ENCODE peak calls at places on chromosomes 1 and 21, in six cellular contexts. I is CD8-positive, alpha-beta T cell; O is A673; M is thoracic aorta; L is lower lobe of right lung; A is mesendoderm. N is an unnamed sample.

GRCh38 chr1:86687595-86687994 is 16.8 kb upstream of the SH3GLB1 start:
- DNase-seq in I (no peak), O (peak; percentile 12), M (no peak), L (no peak), A (no peak), N (no peak)

GRCh38 chr1:117341123-117341522 is 26.1 kb upstream of the MAN1A2 start:
- DNase-seq in I (no peak), O (no peak), M (no peak), L (no peak), A (peak; percentile 34), N (no peak)

GRCh38 chr1:236149696-236150228 is 7.4 kb downstream of the GPR137B start:
- DNase-seq in I (no peak), O (no peak), M (no peak), L (no peak), A (no peak), N (no peak)

GRCh38 chr1:240242601-240243144 is 151.0 kb downstream of the FMN2 start:
- DNase-seq in I (no peak), O (no peak), M (no peak), L (no peak), A (peak; percentile 20), N (no peak)

GRCh38 chr1:26824735-26825134 is 1.8 kb upstream of the ZDHHC18 start:
- DNase-seq in I (no peak), O (no peak), M (no peak), L (no peak), A (no peak), N (no peak)

GRCh38 chr21:17083084-17083483 is 429.8 kb upstream of the CXADR start:
- DNase-seq in I (no peak), O (no peak), M (no peak), L (no peak), A (peak; percentile 58), N (no peak)

GRCh38 chr1:11294951-11295350 is 22.0 kb downstream of the UBIAD1 start:
- DNase-seq in I (no peak), O (no peak), M (no peak), L (no peak), A (no peak), N (no peak)

GRCh38 chr21:35791541-35792335 is 268.6 kb downstream of the SETD4 start:
- DNase-seq in I (no peak), O (no peak), M (no peak), L (no peak), A (no peak), N (no peak)

GRCh38 chr21:43597052-43597451 is 62.2 kb downstream of the HSF2BP start:
- DNase-seq in I (no peak), O (no peak), M (no peak), L (no peak), A (peak; percentile 36), N (no peak)

GRCh38 chr1:59976194-59977074 is 49.9 kb upstream of the CYP2J2 start:
- DNase-seq in I (peak; percentile 49), O (peak; percentile 76), M (peak; percentile 15), L (peak; percentile 64), A (peak; percentile 60), N (peak; percentile 65)

GRCh38 chr21:44681861-44682579 is at the start of gene KRTAP12-1:
- DNase-seq in I (no peak), O (no peak), M (no peak), L (no peak), A (no peak), N (no peak)

GRCh38 chr1:31760422-31760900 is 3.7 kb downstream of the ADGRB2 start:
- DNase-seq in I (no peak), O (no peak), M (no peak), L (no peak), A (peak; percentile 39), N (peak; percentile 90)

GRCh38 chr1:195941314-195941713 is 666.9 kb downstream of the KCNT2 start:
- DNase-seq in I (no peak), O (no peak), M (no peak), L (no peak), A (no peak), N (no peak)

GRCh38 chr1:1087351-1088035 is 13.4 kb upstream of the RNF223 start:
- DNase-seq in I (no peak), O (no peak), M (no peak), L (peak; percentile 36), A (no peak), N (no peak)

GRCh38 chr21:42475526-42476492 is 20.2 kb downstream of the RSPH1 start:
- DNase-seq in I (no peak), O (no peak), M (no peak), L (no peak), A (no peak), N (no peak)

GRCh38 chr1:160376525-160377131 is 9.8 kb downstream of the NHLH1 start:
- DNase-seq in I (peak; percentile 13), O (peak; percentile 84), M (no peak), L (no peak), A (peak; percentile 91), N (peak; percentile 79)

GRCh38 chr1:159214149-159214760 is 9.6 kb downstream of the ACKR1 start:
- DNase-seq in I (peak; percentile 32), O (peak; percentile 49), M (no peak), L (no peak), A (peak; percentile 56), N (peak; percentile 54)

GRCh38 chr1:170663441-170664282 is at the start of gene PRRX1:
- DNase-seq in I (no peak), O (no peak), M (no peak), L (no peak), A (no peak), N (no peak)

GRCh38 chr1:170661646-170662411 is 2.1 kb upstream of the PRRX1 start:
- DNase-seq in I (no peak), O (peak; percentile 58), M (no peak), L (no peak), A (peak; percentile 67), N (peak; percentile 79)

GRCh38 chr1:170664283-170664827 is 424 bp downstream of the PRRX1 start:
- DNase-seq in I (no peak), O (no peak), M (no peak), L (peak; percentile 50), A (peak; percentile 43), N (peak; percentile 77)

GRCh38 chr1:170662561-170662971 is 1.4 kb upstream of the PRRX1 start:
- DNase-seq in I (no peak), O (no peak), M (no peak), L (no peak), A (no peak), N (no peak)

GRCh38 chr1:170663011-170663410 is 920 bp upstream of the PRRX1 start:
- DNase-seq in I (no peak), O (no peak), M (no peak), L (no peak), A (peak; percentile 26), N (peak; percentile 46)
- H3K4me3 ChIP-seq in I (no peak overlapping the region), O (peak overlapping the region; percentile 38), M (peak overlapping the region; percentile 96), L (peak overlapping the region; percentile 62), A (no peak overlapping the region), N (no peak overlapping the region)

DNA sequence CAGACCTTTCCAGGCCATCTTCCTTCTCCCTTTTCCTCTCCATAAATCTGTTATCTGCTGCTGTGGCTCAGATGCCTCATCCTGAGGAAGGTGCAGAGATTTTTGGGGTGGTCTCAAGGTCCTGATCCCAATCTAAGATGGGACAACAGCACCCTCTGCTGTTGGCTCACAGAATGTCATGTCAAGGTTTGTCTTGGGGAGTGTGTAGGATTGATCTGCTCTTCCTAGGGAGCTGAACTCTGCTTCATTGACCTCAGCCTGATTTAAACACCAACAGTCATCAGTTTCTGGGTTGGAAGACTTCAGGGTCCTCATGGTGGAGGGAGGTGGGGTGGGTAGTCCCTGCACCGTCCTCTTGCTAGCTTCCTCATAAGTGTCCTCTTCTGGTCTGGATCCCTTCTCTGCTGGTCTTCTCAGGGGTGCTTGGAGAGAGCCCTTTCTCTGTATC is 62.8 kb upstream of the LAX1 start:
- DNase-seq in I (peak; percentile 76), O (peak; percentile 73), M (no peak), L (no peak), A (peak; percentile 73), N (peak; percentile 77)
- H3K36me3 ChIP-seq in I (peaks cover 12% of the 10 kb centered on the region), O (peaks cover 5% of the 10 kb centered on the region), M (peaks cover 60% of the 10 kb centered on the region), L (peaks cover 98% of the 10 kb centered on the region), A (peaks cover 2% of the 10 kb centered on the region), N (no peaks in the 10 kb centered on the region)

GRCh38 chr1:202187697-202188407 is 5.7 kb upstream of the LGR6 start:
- DNase-seq in I (no peak), O (no peak), M (no peak), L (no peak), A (no peak), N (no peak)
- H3K27me3 ChIP-seq in I (no peaks in the 10 kb centered on the region), O (peaks cover 1% of the 10 kb centered on the region), M (no peaks in the 10 kb centered on the region), L (peaks cover 8% of the 10 kb centered on the region), A (no peaks in the 10 kb centered on the region), N (peaks cover 2% of the 10 kb centered on the region)

GRCh38 chr1:45586769-45587168 is 2.9 kb downstream of the NASP start:
- DNase-seq in I (no peak), O (no peak), M (no peak), L (no peak), A (no peak), N (no peak)

GRCh38 chr1:45584351-45585109 is 689 bp downstream of the NASP start:
- DNase-seq in I (peak; percentile 87), O (peak; percentile 95), M (peak; percentile 45), L (peak; percentile 91), A (peak; percentile 96), N (peak; percentile 97)

GRCh38 chr1:45583666-45584350 is at the start of gene NASP:
- DNase-seq in I (peak; percentile 94), O (peak; percentile 90), M (peak; percentile 75), L (peak; percentile 93), A (peak; percentile 93), N (peak; percentile 94)

GRCh38 chr1:45585110-45585426 is 1.2 kb downstream of the NASP start:
- DNase-seq in I (no peak), O (no peak), M (no peak), L (no peak), A (no peak), N (no peak)

DNA sequence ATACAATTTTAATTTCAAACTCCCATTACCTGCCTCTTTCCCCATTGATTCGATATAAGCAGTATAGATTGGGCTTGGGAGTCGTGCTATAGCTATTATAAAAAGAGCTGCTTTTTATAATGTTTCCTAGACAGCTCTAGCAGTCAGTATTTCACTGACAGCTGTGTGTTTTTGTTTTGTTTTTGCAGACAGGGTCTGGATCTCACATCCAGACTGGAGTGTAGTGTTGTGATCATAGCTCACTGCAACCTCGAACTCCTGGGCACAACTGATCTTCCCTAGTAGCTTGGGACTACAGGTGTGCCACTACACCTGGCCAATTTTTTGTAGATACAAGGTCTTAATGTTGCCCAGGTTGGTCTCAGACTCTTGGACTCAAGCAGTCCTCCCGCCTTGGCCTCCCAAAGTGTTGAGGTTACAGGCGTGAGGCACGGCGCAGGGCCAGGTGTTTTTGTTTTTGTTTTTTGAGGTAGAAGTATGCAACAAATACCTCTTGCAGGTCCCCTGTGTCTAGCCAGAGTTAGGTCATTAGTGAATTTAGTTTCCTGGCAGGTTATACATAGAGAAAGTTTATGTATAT is 1.7 kb downstream of the NASP start:
- DNase-seq in I (no peak), O (no peak), M (no peak), L (no peak), A (peak; percentile 22), N (no peak)
- H3K4me3 ChIP-seq in I (peak overlapping the region; percentile 82), O (peak overlapping the region; percentile 93), M (peak overlapping the region; percentile 85), L (peak overlapping the region; percentile 100), A (peak overlapping the region; percentile 95), N (peak overlapping the region; percentile 100)